ENCODE peak calls at places on chromosomes 1 and 21, in four cellular contexts. I, X, U and V are unnamed samples.

GRCh38 chr1:45448357-45448756 is 42.6 kb downstream of the TESK2 start:
- DNase-seq in X (no peak), I (no peak), U (no peak), V (no peak)

GRCh38 chr1:181858135-181858534 is 203.4 kb downstream of the ZNF648 start:
- DNase-seq in U (no peak), X (no peak), I (no peak), V (no peak)

GRCh38 chr1:32636793-32637561 is 13.4 kb downstream of the ZBTB8OS start:
- DNase-seq in U (no peak), I (peak), X (no peak), V (no peak)

GRCh38 chr1:35808376-35809155 is 750 bp downstream of the AGO4 start:
- DNase-seq in U (no peak), I (peak), X (peak), V (peak)

GRCh38 chr21:36783612-36784383 is 84.9 kb downstream of the SIM2 start:
- DNase-seq in U (no peak), X (no peak), I (no peak), V (no peak)

GRCh38 chr1:96698332-96698983 is 23.1 kb upstream of the PTBP2 start:
- DNase-seq in I (no peak), X (no peak), U (no peak), V (no peak)

GRCh38 chr1:165699577-165699976 is 1.2 kb upstream of the ALDH9A1 start:
- DNase-seq in X (no peak), I (no peak), U (no peak), V (no peak)

GRCh38 chr1:29672955-29673507 is 436.7 kb downstream of the PTPRU start:
- DNase-seq in I (no peak), X (no peak), U (no peak), V (no peak)

GRCh38 chr1:205351984-205352713 is 4.6 kb downstream of the KLHDC8A start:
- DNase-seq in I (no peak), U (no peak), X (no peak), V (no peak)

GRCh38 chr1:100494393-100495084 is 43.4 kb upstream of the GPR88 start:
- DNase-seq in X (no peak), U (no peak), I (no peak), V (no peak)

GRCh38 chr1:115640384-115640783 is 1.4 kb upstream of the VANGL1 start:
- DNase-seq in U (no peak), I (no peak), X (peak), V (no peak)

GRCh38 chr1:80779278-80779677 is 1021.5 kb upstream of the ADGRL2 start:
- DNase-seq in I (no peak), U (no peak), X (no peak), V (no peak)

GRCh38 chr1:83741751-83742150 is 257.2 kb downstream of the TTLL7 start:
- DNase-seq in U (no peak), X (no peak), I (no peak), V (no peak)

GRCh38 chr1:22863766-22864165 is 108.9 kb downstream of the LACTBL1 start:
- DNase-seq in U (no peak), X (no peak), I (no peak), V (no peak)

GRCh38 chr1:226678701-226679100 is 60.4 kb downstream of the ITPKB start:
- DNase-seq in X (no peak), I (no peak), U (no peak), V (no peak)

GRCh38 chr1:115118086-115118485 is 28.8 kb upstream of the TSPAN2 start:
- DNase-seq in X (no peak), I (no peak), U (no peak), V (no peak)

GRCh38 chr1:75970631-75971030 is 38.4 kb upstream of the ASB17 start:
- DNase-seq in X (no peak), U (no peak), I (no peak), V (no peak)

GRCh38 chr1:156922986-156923564 is 2.6 kb downstream of the LRRC71 start:
- DNase-seq in U (no peak), I (no peak), X (no peak), V (no peak)

GRCh38 chr1:111378806-111379205 is 48.7 kb downstream of the OVGP1 start:
- DNase-seq in I (no peak), X (no peak), U (no peak), V (no peak)

GRCh38 chr1:9440763-9441194 is 98.5 kb upstream of the SLC25A33 start:
- DNase-seq in I (no peak), U (no peak), X (no peak), V (no peak)

GRCh38 chr1:158509471-158510161 is 37.6 kb downstream of the OR10R2 start:
- DNase-seq in X (no peak), I (no peak), U (no peak), V (no peak)

GRCh38 chr1:7373251-7373650 is 397.8 kb upstream of the VAMP3 start:
- DNase-seq in U (no peak), I (no peak), X (no peak), V (no peak)

GRCh38 chr1:159120317-159120716 is 43.8 kb upstream of the AIM2 start:
- DNase-seq in X (no peak), I (no peak), U (no peak), V (no peak)

GRCh38 chr21:37915516-37915915 is 741 bp downstream of the KCNJ6 start:
- DNase-seq in X (no peak), U (no peak), I (no peak), V (no peak)

GRCh38 chr1:228691926-228692325 is 43.4 kb upstream of the RHOU start:
- DNase-seq in U (no peak), X (peak), I (peak), V (no peak)

GRCh38 chr1:3021233-3021671 is at the start of gene ACTRT2:
- DNase-seq in X (no peak), U (no peak), I (no peak), V (no peak)

GRCh38 chr21:36060159-36060921 is at the start of gene SETD4:
- DNase-seq in I (peak), U (peak), X (peak), V (peak)

GRCh38 chr1:32702599-32703478 is at the start of gene SYNC:
- DNase-seq in I (no peak), X (peak), U (no peak), V (peak)

GRCh38 chr1:18796950-18797349 is 62.5 kb downstream of the TAS1R2 start:
- DNase-seq in X (no peak), I (no peak), U (no peak), V (no peak)

GRCh38 chr1:158191299-158191698 is 10.6 kb downstream of the CD1D start:
- DNase-seq in U (no peak), I (no peak), X (no peak), V (no peak)

GRCh38 chr1:9629445-9630201 is 21.9 kb upstream of the PIK3CD start:
- DNase-seq in I (peak), X (no peak), U (peak), V (no peak)

GRCh38 chr1:202964755-202965440 is 2.2 kb downstream of the CYB5R1 start:
- DNase-seq in U (no peak), X (no peak), I (no peak), V (no peak)

GRCh38 chr1:240352769-240353168 is 259.2 kb downstream of the GREM2 start:
- DNase-seq in X (no peak), U (no peak), I (no peak), V (no peak)

GRCh38 chr1:228177936-228178710 is 12.5 kb downstream of the IBA57 start:
- DNase-seq in U (no peak), I (no peak), X (no peak), V (no peak)

GRCh38 chr1:66434096-66434495 is 99.9 kb upstream of the SGIP1 start:
- DNase-seq in U (no peak), I (no peak), X (no peak), V (no peak)

GRCh38 chr1:47230692-47231313 is 1.2 kb downstream of the TAL1 start:
- DNase-seq in U (no peak), X (peak), I (no peak), V (no peak)
- TF ChIP-seq SPI1 in U (no peak), X (no peak), I (no peak), V (no peak)

DNA sequence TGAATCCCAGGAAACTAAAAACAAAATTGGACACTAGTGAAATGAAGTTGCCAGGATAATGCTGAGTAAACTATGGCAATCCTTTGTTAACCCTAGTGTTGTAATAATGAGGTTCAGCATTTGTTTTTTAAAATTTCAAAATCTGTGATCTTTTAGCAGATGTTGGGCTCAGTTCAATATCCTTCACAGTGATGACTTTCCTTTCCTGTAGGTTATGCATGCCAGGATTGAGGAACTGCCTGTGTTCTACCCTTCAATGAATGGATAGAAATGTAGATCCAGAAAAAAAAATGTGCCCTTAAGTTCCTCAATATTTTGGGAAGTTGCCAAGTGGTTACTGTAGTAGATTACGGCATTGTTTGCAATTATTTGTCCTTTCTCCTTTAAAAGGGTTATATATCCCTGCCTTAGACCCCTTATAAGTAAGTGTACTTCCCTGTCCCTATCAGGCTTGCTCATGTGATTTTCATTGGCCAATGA is 35.5 kb upstream of the IRF2BP2 start:
- DNase-seq in U (no peak), X (no peak), I (peak), V (no peak)
- TF ChIP-seq SPI1 in U (no peak), X (no peak), I (peak), V (no peak)

GRCh38 chr1:11703357-11704225 is 12.1 kb downstream of the DRAXIN start:
- DNase-seq in U (no peak), X (no peak), I (no peak), V (no peak)

GRCh38 chr1:11700655-11701467 is 9.4 kb downstream of the DRAXIN start:
- DNase-seq in U (no peak), X (no peak), I (no peak), V (no peak)

GRCh38 chr1:11704226-11704619 is 12.7 kb downstream of the DRAXIN start:
- DNase-seq in I (no peak), X (no peak), U (no peak), V (no peak)

GRCh38 chr1:11701981-11702803 is 10.7 kb downstream of the DRAXIN start:
- DNase-seq in I (no peak), X (no peak), U (no peak), V (no peak)

GRCh38 chr1:11701551-11701961 is 10.0 kb downstream of the DRAXIN start:
- DNase-seq in X (no peak), U (no peak), I (no peak), V (no peak)
- TF ChIP-seq SPI1 in X (no peak), U (no peak), I (no peak), V (no peak)

GRCh38 chr1:195804547-195804946 is 803.7 kb downstream of the KCNT2 start:
- DNase-seq in U (no peak), I (no peak), X (no peak), V (no peak)
- TF ChIP-seq SPI1 in U (no peak), I (no peak), X (no peak), V (no peak)

GRCh38 chr1:186327331-186327730 is 47.7 kb downstream of the TPR start:
- DNase-seq in X (no peak), U (no peak), I (no peak), V (no peak)

GRCh38 chr1:186325239-186325638 is 49.8 kb downstream of the TPR start:
- DNase-seq in X (no peak), I (no peak), U (no peak), V (no peak)

GRCh38 chr1:186326009-186326408 is 49.0 kb downstream of the TPR start:
- DNase-seq in I (no peak), X (no peak), U (no peak), V (no peak)

DNA sequence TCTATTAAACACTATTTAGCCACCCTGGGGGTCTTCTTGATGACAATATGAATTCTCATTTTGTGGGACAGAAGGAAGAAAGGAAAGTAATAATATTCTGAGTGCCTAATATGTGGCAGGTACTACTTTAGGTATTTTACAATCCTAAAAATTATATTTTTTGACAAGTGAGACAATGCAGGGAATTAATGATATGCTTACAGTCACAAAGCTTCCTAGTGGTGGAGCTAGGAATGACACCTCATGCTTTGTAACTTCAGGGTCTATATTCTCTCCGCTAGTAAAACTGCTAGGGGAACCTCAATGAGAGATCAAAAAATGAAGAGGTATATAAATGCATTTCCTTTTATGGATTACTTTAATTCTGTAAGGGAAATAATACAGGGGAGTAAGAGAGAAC is 44.3 kb downstream of the TPR start:
- DNase-seq in X (no peak), I (no peak), U (no peak), V (no peak)
- TF ChIP-seq SPI1 in X (no peak), I (no peak), U (no peak), V (no peak)

GRCh38 chr1:87284456-87285240 is 44.0 kb upstream of the LMO4 start:
- DNase-seq in X (peak), U (no peak), I (no peak), V (no peak)
- TF ChIP-seq SPI1 in X (no peak), U (no peak), I (no peak), V (no peak)

GRCh38 chr1:207039380-207040180 is 7.0 kb upstream of the C1orf116 start:
- DNase-seq in I (no peak), U (no peak), X (no peak), V (no peak)

GRCh38 chr1:207035877-207036558 is 3.5 kb upstream of the C1orf116 start:
- DNase-seq in U (no peak), X (no peak), I (no peak), V (no peak)

GRCh38 chr1:207036865-207037264 is 4.3 kb upstream of the C1orf116 start:
- DNase-seq in U (no peak), I (no peak), X (no peak), V (no peak)

GRCh38 chr1:207034998-207035397 is 2.4 kb upstream of the C1orf116 start:
- DNase-seq in I (no peak), X (peak), U (no peak), V (no peak)

GRCh38 chr1:207040181-207040533 is 7.6 kb upstream of the C1orf116 start:
- DNase-seq in U (no peak), X (no peak), I (no peak), V (no peak)
- TF ChIP-seq SPI1 in U (no peak), X (no peak), I (no peak), V (no peak)